ENCODE peak calls at places on chromosome 21, in eight cellular contexts. A is GF-D8; W is iris pigment epithelial cell; S is dermis blood vessel endothelial cell; T is occipital lobe; Z is NCI-H774; B is Daoy; D is stimulated activated naive CD8-positive, alpha-beta T cell treated with anti-CD3 and anti-CD28 coated beads, Interleukin-15, amount 100 ng/mL, for 72 hours. M is an unnamed sample.

GRCh38 chr21:14742119-14742518 is 196.0 kb upstream of the SAMSN1 start:
- DNase-seq in B (no peak), S (peak), D (no peak), T (no peak), A (no peak), Z (no peak), W (peak), M (no peak)

GRCh38 chr21:16169102-16169511 is 439.3 kb downstream of the USP25 start:
- DNase-seq in D (no peak), T (no peak), Z (no peak), A (no peak), S (no peak), W (peak), B (no peak), M (no peak)

GRCh38 chr21:41943468-41944250 is 10.2 kb downstream of the C2CD2 start:
- DNase-seq in Z (no peak), D (no peak), S (no peak), A (no peak), B (no peak), T (peak), W (no peak), M (no peak)

GRCh38 chr21:17454315-17455027 is 58.4 kb upstream of the CXADR start:
- DNase-seq in A (peak), B (peak), S (peak), T (peak), D (peak), W (peak), Z (peak), M (no peak)

GRCh38 chr21:20425856-20426255 is 572.4 kb upstream of the NCAM2 start:
- DNase-seq in W (no peak), Z (no peak), A (no peak), T (no peak), B (no peak), S (no peak), D (no peak), M (no peak)

GRCh38 chr21:45200596-45201296 is 86.9 kb downstream of the POFUT2 start:
- DNase-seq in W (no peak), B (no peak), D (no peak), Z (no peak), T (no peak), A (peak), S (peak), M (no peak)

GRCh38 chr21:27406297-27407009 is 439.6 kb upstream of the ADAMTS5 start:
- DNase-seq in S (no peak), D (no peak), T (no peak), Z (no peak), W (no peak), A (no peak), B (no peak), M (no peak)

GRCh38 chr21:36686955-36687354 is 12.0 kb upstream of the SIM2 start:
- DNase-seq in T (no peak), B (no peak), S (no peak), Z (no peak), A (no peak), W (no peak), D (no peak), M (no peak)

GRCh38 chr21:42513151-42513984 is at the start of gene SLC37A1:
- DNase-seq in A (no peak), T (no peak), W (no peak), S (peak), D (peak), Z (no peak), B (peak), M (no peak)

M was measured in SHP77.